ENCODE peak calls at places on chromosomes 13 and 19, in six cellular contexts. J, N, P, R, Z and Y are unnamed samples.

GRCh38 chr13:33340631-33341030 is 55.1 kb upstream of the STARD13 start:
- DNase-seq in P (no peak), N (no peak), J (no peak), Z (no peak), R (no peak), Y (peak; percentile 30)

GRCh38 chr13:106183410-106184128 is 351.9 kb downstream of the EFNB2 start:
- DNase-seq in N (no peak), R (no peak), P (no peak), J (no peak), Z (no peak), Y (no peak)

GRCh38 chr19:33132021-33132420 is at the start of gene WDR88:
- DNase-seq in Z (no peak), P (no peak), R (no peak), J (no peak), N (no peak), Y (no peak)

GRCh38 chr19:30448386-30449130 is 76.4 kb downstream of the ZNF536 start:
- DNase-seq in R (no peak), J (no peak), N (no peak), Z (no peak), P (no peak), Y (no peak)

GRCh38 chr19:40668991-40669614 is 21.3 kb downstream of the NUMBL start:
- DNase-seq in Z (no peak), P (no peak), J (no peak), R (no peak), N (no peak), Y (no peak)

GRCh38 chr13:102642029-102642428 is 45.2 kb downstream of the TPP2 start:
- DNase-seq in N (no peak), R (no peak), P (no peak), Z (no peak), J (no peak), Y (no peak)

GRCh38 chr13:44013666-44014291 is 134.1 kb downstream of the LACC1 start:
- DNase-seq in J (no peak), Z (no peak), P (no peak), R (no peak), N (no peak), Y (no peak)

GRCh38 chr13:94309997-94310842 is 169.3 kb downstream of the DCT start:
- DNase-seq in P (no peak), R (no peak), Z (no peak), N (no peak), J (no peak), Y (no peak)

GRCh38 chr13:112772539-112772909 is 82.7 kb downstream of the ATP11A start:
- DNase-seq in Z (no peak), J (no peak), N (no peak), R (no peak), P (no peak), Y (no peak)

GRCh38 chr13:84677836-84678235 is 795.6 kb upstream of the SLITRK1 start:
- DNase-seq in R (no peak), N (no peak), Z (no peak), J (no peak), P (no peak), Y (no peak)

GRCh38 chr19:2495130-2495641 is 19.3 kb downstream of the GADD45B start:
- DNase-seq in P (no peak), R (no peak), J (peak; percentile 12), Z (no peak), N (no peak), Y (no peak)

GRCh38 chr13:24651718-24652345 is 28.4 kb upstream of the ATP12A start:
- DNase-seq in J (no peak), Z (no peak), P (no peak), N (no peak), R (no peak), Y (no peak)

GRCh38 chr19:2014731-2015610 is 543 bp downstream of the BTBD2 start:
- DNase-seq in P (peak; percentile 19), Z (peak; percentile 27), J (peak; percentile 45), N (peak; percentile 27), R (no peak), Y (no peak)

GRCh38 chr19:54165222-54165621 is 5.7 kb upstream of the LENG1 start:
- DNase-seq in R (no peak), J (no peak), Z (no peak), P (no peak), N (no peak), Y (no peak)

GRCh38 chr19:13850910-13851753 is 25.8 kb upstream of the NANOS3 start:
- DNase-seq in Z (peak; percentile 67), P (no peak), J (peak; percentile 69), R (no peak), N (peak; percentile 74), Y (peak; percentile 80)

GRCh38 chr13:108959254-108959653 is 329.8 kb downstream of the MYO16 start:
- DNase-seq in P (no peak), N (no peak), Z (no peak), J (no peak), R (no peak), Y (no peak)

GRCh38 chr19:17393914-17394313 is at the start of gene CCDC194:
- DNase-seq in R (no peak), P (no peak), Z (no peak), N (no peak), J (no peak), Y (no peak)

GRCh38 chr19:39372047-39372802 is 18.7 kb downstream of the PAF1 start:
- DNase-seq in J (no peak), R (no peak), P (no peak), Z (no peak), N (no peak), Y (no peak)

GRCh38 chr13:81048026-81048461 is 707.1 kb upstream of the SPRY2 start:
- DNase-seq in R (no peak), N (no peak), J (no peak), P (no peak), Z (no peak), Y (peak; percentile 8)

GRCh38 chr13:76654263-76654662 is 231.9 kb downstream of the KCTD12 start:
- DNase-seq in N (no peak), P (no peak), J (no peak), R (no peak), Z (no peak), Y (no peak)

GRCh38 chr19:38351865-38352395 is 16.3 kb downstream of the CATSPERG start:
- DNase-seq in N (no peak), P (peak; percentile 38), Z (no peak), R (no peak), J (no peak), Y (no peak)

GRCh38 chr13:27137759-27138158 is 33.9 kb downstream of the USP12 start:
- DNase-seq in J (no peak), Z (no peak), N (no peak), R (no peak), P (no peak), Y (peak; percentile 10)

GRCh38 chr19:2270157-2270571 is 11.8 kb downstream of the PEAK3 start:
- DNase-seq in P (no peak), Z (no peak), J (peak; percentile 57), N (no peak), R (no peak), Y (no peak)

GRCh38 chr19:13262450-13262849 is 112.2 kb downstream of the IER2 start:
- DNase-seq in N (no peak), R (peak; percentile 52), P (peak; percentile 19), J (no peak), Z (no peak), Y (peak; percentile 76)

GRCh38 chr13:28584873-28585317 is 74.0 kb upstream of the POMP start:
- DNase-seq in Z (no peak), P (no peak), R (no peak), J (no peak), N (no peak), Y (no peak)

GRCh38 chr13:78576266-78576665 is 27.1 kb downstream of the POU4F1 start:
- DNase-seq in P (no peak), R (no peak), J (no peak), Z (no peak), N (no peak), Y (no peak)

GRCh38 chr13:51032831-51033230 is 78.2 kb downstream of the C13orf42 start:
- DNase-seq in J (no peak), Z (no peak), P (no peak), R (no peak), N (no peak), Y (no peak)

GRCh38 chr19:17855333-17856152 is 4.2 kb upstream of the RPL18A start:
- DNase-seq in Z (peak; percentile 92), J (peak; percentile 93), P (peak; percentile 69), R (peak; percentile 79), N (peak; percentile 94), Y (peak; percentile 90)

GRCh38 chr19:47573076-47574026 is at the start of gene ZNF541:
- DNase-seq in J (peak; percentile 81), N (peak; percentile 85), Z (peak; percentile 83), P (peak; percentile 51), R (no peak), Y (no peak)

GRCh38 chr13:44425815-44426078 is 52.1 kb downstream of the SERP2 start:
- DNase-seq in J (no peak), N (no peak), Z (no peak), R (no peak), P (no peak), Y (no peak)

GRCh38 chr13:113846639-113847318 is 17.1 kb downstream of the GAS6 start:
- DNase-seq in R (no peak), Z (peak; percentile 27), N (no peak), J (no peak), P (no peak), Y (no peak)

GRCh38 chr13:66543780-66544179 is 686.4 kb downstream of the PCDH9 start:
- DNase-seq in J (no peak), Z (no peak), R (peak; percentile 62), P (no peak), N (no peak), Y (peak; percentile 15)

GRCh38 chr13:99540530-99540929 is 39.3 kb downstream of the TM9SF2 start:
- DNase-seq in J (no peak), R (no peak), Z (no peak), N (no peak), P (no peak), Y (no peak)

GRCh38 chr19:44847144-44848035 is 1.3 kb downstream of the NECTIN2 start:
- DNase-seq in J (peak; percentile 12), N (no peak), P (peak; percentile 78), R (no peak), Z (no peak), Y (peak; percentile 78)

GRCh38 chr19:14632286-14632685 is 42.4 kb downstream of the ADGRE3 start:
- DNase-seq in Z (no peak), J (peak; percentile 14), N (no peak), P (no peak), R (peak; percentile 56), Y (peak; percentile 82)

GRCh38 chr13:32947886-32948285 is 68.3 kb upstream of the KL start:
- DNase-seq in N (no peak), P (peak; percentile 70), R (no peak), J (no peak), Z (no peak), Y (no peak)

GRCh38 chr19:35509018-35509652 is 4.3 kb downstream of the DMKN start:
- DNase-seq in R (peak; percentile 61), Z (peak; percentile 15), N (peak; percentile 24), J (peak; percentile 54), P (no peak), Y (peak; percentile 3)

GRCh38 chr13:45807520-45808099 is 43.9 kb downstream of the SIAH3 start:
- DNase-seq in N (no peak), J (no peak), P (peak; percentile 59), R (peak; percentile 59), Z (peak; percentile 3), Y (peak; percentile 77)

GRCh38 chr13:25371608-25372274 is at the start of gene ATP8A2:
- DNase-seq in P (peak; percentile 32), Z (no peak), R (peak; percentile 28), J (peak; percentile 16), N (no peak), Y (no peak)

GRCh38 chr19:30001794-30002193 is 59.8 kb downstream of the URI1 start:
- DNase-seq in N (no peak), R (peak; percentile 28), P (no peak), J (no peak), Z (no peak), Y (peak; percentile 22)